ENCODE peak calls at places on chromosomes 5 and 9, in ten cellular contexts. Q is transverse colon, B is tibial nerve, R is stomach, H is sigmoid colon, N is GM12878, Y is A549, T is H1, P is upper lobe of left lung, X is suprapubic skin. Z is an unnamed sample.

GRCh38 chr5:38535845-38536244 is 20.6 kb downstream of the LIFR start:
- DNase-seq in Q (no peak), B (no peak), H (no peak), T (no peak), P (no peak), N (no peak), X (no peak), R (no peak), Y (no peak), Z (no peak)

GRCh38 chr9:109249615-109250014 is 71.2 kb downstream of the EPB41L4B start:
- DNase-seq in B (no peak), P (no peak), X (no peak), N (no peak), H (no peak), Q (no peak), Y (no peak), R (no peak), T (no peak), Z (no peak)

GRCh38 chr5:161007879-161008278 is 155.9 kb upstream of the ATP10B start:
- DNase-seq in B (no peak), R (no peak), X (no peak), Y (no peak), T (no peak), Q (no peak), N (no peak), H (no peak), P (no peak), Z (no peak)

GRCh38 chr5:10543585-10544040 is 20.3 kb upstream of the ANKRD33B start:
- DNase-seq in P (no peak), B (no peak), N (no peak), H (peak; percentile 19), X (no peak), Q (no peak), R (no peak), T (no peak), Y (no peak), Z (no peak)

GRCh38 chr5:131324311-131324710 is 60.5 kb downstream of the CDC42SE2 start:
- DNase-seq in R (no peak), N (no peak), B (peak; percentile 14), Q (no peak), P (no peak), T (no peak), H (no peak), X (no peak), Y (no peak), Z (no peak)

GRCh38 chr5:154196955-154197652 is 6.6 kb downstream of the GALNT10 start:
- DNase-seq in T (no peak), Q (no peak), N (no peak), R (no peak), B (no peak), H (no peak), X (no peak), Y (peak; percentile 51), P (no peak), Z (no peak)

GRCh38 chr5:143130891-143131290 is 272.6 kb downstream of the NR3C1 start:
- DNase-seq in B (no peak), H (no peak), N (no peak), P (no peak), Y (no peak), R (no peak), Q (no peak), X (no peak), T (no peak), Z (no peak)

GRCh38 chr5:180111273-180111695 is 39.7 kb upstream of the RNF130 start:
- DNase-seq in Q (no peak), N (no peak), R (no peak), P (no peak), Y (no peak), X (peak; percentile 58), H (peak; percentile 37), B (no peak), T (no peak), Z (no peak)

GRCh38 chr5:167573274-167574127 is 717.9 kb upstream of the WWC1 start:
- DNase-seq in R (no peak), T (peak; percentile 62), B (peak; percentile 15), X (no peak), P (no peak), Y (no peak), N (no peak), Q (no peak), H (no peak), Z (no peak)

GRCh38 chr5:106174903-106175302 is 1495.8 kb downstream of the EFNA5 start:
- DNase-seq in H (no peak), P (no peak), Y (no peak), B (no peak), R (no peak), N (no peak), Q (no peak), T (no peak), X (no peak), Z (no peak)

GRCh38 chr9:89593776-89594427 is 10.9 kb upstream of the GADD45G start:
- DNase-seq in N (no peak), Q (peak; percentile 69), B (peak; percentile 38), X (no peak), Y (peak; percentile 56), H (no peak), R (peak; percentile 72), P (no peak), T (no peak), Z (no peak)

GRCh38 chr5:170892201-170892600 is 30.4 kb downstream of the RANBP17 start:
- DNase-seq in T (no peak), P (no peak), B (no peak), X (no peak), N (no peak), Q (no peak), H (no peak), Y (no peak), R (no peak), Z (no peak)

GRCh38 chr9:129415954-129416651 is 204.8 kb downstream of the C9orf50 start:
- DNase-seq in T (no peak), P (no peak), R (no peak), Y (no peak), H (no peak), N (no peak), B (no peak), X (no peak), Q (no peak), Z (no peak)

GRCh38 chr5:171857537-171857936 is 71.9 kb downstream of the SMIM23 start:
- DNase-seq in R (no peak), H (no peak), X (no peak), N (no peak), P (no peak), Q (no peak), B (no peak), T (no peak), Y (no peak), Z (peak; percentile 53)

GRCh38 chr9:93292664-93293328 is 108.9 kb downstream of the WNK2 start:
- DNase-seq in Y (no peak), T (no peak), B (no peak), P (peak; percentile 78), X (peak; percentile 65), H (no peak), R (no peak), N (no peak), Q (no peak), Z (no peak)
- TF ChIP-seq EP300 in Y (no peak), T (no peak), B (no peak), P (no peak), X (no peak), H (no peak), R (no peak), N (no peak), Q (no peak), Z (no peak)

DNA sequence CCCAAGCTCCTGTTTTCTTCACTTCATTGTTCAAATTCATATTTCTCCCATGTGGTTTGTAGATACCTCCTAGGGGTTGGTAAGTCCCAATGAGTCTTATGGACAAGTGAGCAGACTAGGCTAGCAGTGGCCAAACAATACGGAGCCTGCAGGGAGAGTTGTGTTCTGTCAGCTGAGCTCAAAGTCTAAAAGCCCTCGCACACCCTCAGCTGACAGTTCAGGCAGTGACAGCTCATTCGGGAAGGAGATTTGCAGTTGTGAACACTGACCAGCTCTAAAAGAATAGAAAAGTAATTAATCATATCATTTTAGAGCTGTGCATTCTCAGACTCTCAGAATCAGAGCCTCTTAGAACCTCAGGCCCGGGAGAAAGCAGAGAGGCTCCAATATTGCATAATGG is 95.1 kb downstream of the SH3TC2 start:
- DNase-seq in P (no peak), Y (no peak), H (peak; percentile 37), N (no peak), B (no peak), X (no peak), Q (peak; percentile 32), T (no peak), R (no peak), Z (no peak)
- TF ChIP-seq POLR2A in P (no peak), Y (no peak), H (no peak), N (no peak), B (no peak), X (no peak), Q (no peak), T (no peak), R (no peak), Z (no peak)

GRCh38 chr9:18806277-18806676 is 226.7 kb downstream of the SAXO1 start:
- DNase-seq in T (no peak), H (no peak), B (no peak), P (no peak), Q (no peak), N (no peak), X (no peak), R (no peak), Y (no peak), Z (no peak)

GRCh38 chr9:18811171-18811570 is 221.8 kb downstream of the SAXO1 start:
- DNase-seq in T (no peak), R (no peak), N (no peak), H (no peak), Y (no peak), P (no peak), Q (no peak), B (no peak), X (no peak), Z (no peak)

GRCh38 chr9:18800579-18800978 is 232.4 kb downstream of the SAXO1 start:
- DNase-seq in T (no peak), H (no peak), B (no peak), Q (no peak), P (no peak), X (no peak), R (no peak), N (no peak), Y (no peak), Z (no peak)

GRCh38 chr9:18810581-18810980 is 222.4 kb downstream of the SAXO1 start:
- DNase-seq in T (no peak), B (no peak), X (no peak), H (no peak), N (no peak), Y (no peak), R (no peak), Q (no peak), P (no peak), Z (no peak)

DNA sequence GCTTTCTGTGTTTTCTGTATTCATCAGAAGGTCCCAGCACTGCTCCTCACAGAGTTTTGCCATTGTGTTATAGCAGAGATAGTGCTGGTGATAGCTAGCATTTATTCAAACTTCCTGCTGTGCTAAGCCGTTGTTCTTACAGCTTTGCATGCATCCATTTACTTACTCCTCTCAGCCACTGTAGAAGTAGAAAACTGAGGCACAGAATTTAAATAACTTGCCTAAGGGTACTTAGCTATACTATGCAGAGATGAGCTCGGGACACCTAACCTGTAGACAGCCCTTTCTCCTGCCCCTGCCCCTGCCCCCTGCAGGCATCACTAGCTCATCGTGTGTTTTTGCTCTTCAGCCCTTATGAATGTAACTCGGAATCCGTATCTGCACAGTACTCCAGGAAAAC is 227.6 kb downstream of the SAXO1 start:
- DNase-seq in Y (no peak), X (no peak), B (no peak), T (no peak), P (no peak), H (no peak), Q (no peak), R (no peak), N (no peak), Z (no peak)
- TF ChIP-seq EP300 in Y (no peak), X (no peak), B (no peak), T (no peak), P (no peak), H (no peak), Q (no peak), R (no peak), N (no peak), Z (no peak)

GRCh38 chr5:157866536-157866935 is 7.6 kb upstream of the CLINT1 start:
- DNase-seq in T (no peak), P (no peak), Q (no peak), N (no peak), Y (no peak), R (no peak), H (no peak), X (no peak), B (no peak), Z (no peak)
- TF ChIP-seq POLR2A in T (no peak), P (no peak), Q (no peak), N (no peak), Y (no peak), R (no peak), H (no peak), X (no peak), B (no peak), Z (no peak)

Z was measured in ovary.